ENCODE peak calls at places on chromosomes 1 and 21, in nine cellular contexts. F, S, D, X, Z, L, T, K and I are unnamed samples.
A peak's percentile ranks its signal among the peaks of the same experiment; 100 is the strongest.

GRCh38 chr1:23451452-23451851 is 26.9 kb upstream of the TCEA3 start:
- DNase-seq in F (no peak), S (no peak), D (no peak), X (no peak), Z (no peak), L (no peak), T (no peak), K (no peak), I (no peak)

GRCh38 chr21:25582888-25583287 is 24.4 kb downstream of the MRPL39 start:
- DNase-seq in F (no peak), S (no peak), D (no peak), X (no peak), Z (no peak), L (no peak), T (no peak), K (no peak), I (no peak)

GRCh38 chr1:62263006-62263812 is 56.0 kb downstream of the KANK4 start:
- DNase-seq in F (no peak), S (peak; percentile 52), D (no peak), X (no peak), Z (no peak), L (no peak), T (no peak), K (no peak), I (no peak)

GRCh38 chr21:42630626-42631025 is 22.8 kb upstream of the PDE9A start:
- DNase-seq in F (no peak), S (no peak), D (no peak), X (no peak), Z (no peak), L (no peak), T (no peak), K (no peak), I (no peak)

GRCh38 chr1:68174173-68175113 is 57.9 kb downstream of the WLS start:
- DNase-seq in F (peak; percentile 88), S (peak; percentile 30), D (no peak), X (peak; percentile 86), Z (peak; percentile 97), L (peak; percentile 94), T (no peak), K (no peak), I (no peak)

GRCh38 chr1:18602533-18603211 is 28.0 kb upstream of the PAX7 start:
- DNase-seq in F (no peak), S (no peak), D (no peak), X (no peak), Z (no peak), L (no peak), T (no peak), K (no peak), I (no peak)

GRCh38 chr1:86151427-86151826 is 5.1 kb downstream of the COL24A1 start:
- DNase-seq in F (no peak), S (no peak), D (no peak), X (no peak), Z (peak; percentile 54), L (peak; percentile 35), T (no peak), K (no peak), I (no peak)

GRCh38 chr1:14733779-14734140 is 135.3 kb downstream of the KAZN start:
- DNase-seq in F (no peak), S (peak; percentile 33), D (no peak), X (no peak), Z (no peak), L (no peak), T (no peak), K (no peak), I (no peak)

GRCh38 chr1:63975447-63975846 is 201.6 kb downstream of the ROR1 start:
- DNase-seq in F (no peak), S (no peak), D (no peak), X (no peak), Z (no peak), L (no peak), T (no peak), K (no peak), I (no peak)

GRCh38 chr1:119549719-119550141 is 42.7 kb downstream of the HSD3B1 start:
- DNase-seq in F (peak; percentile 79), S (peak; percentile 60), D (peak; percentile 18), X (peak; percentile 47), Z (peak; percentile 71), L (peak; percentile 85), T (peak; percentile 59), K (peak; percentile 77), I (peak; percentile 35)

GRCh38 chr21:35528109-35529042 is 479.3 kb upstream of the RUNX1 start:
- DNase-seq in F (no peak), S (no peak), D (no peak), X (peak; percentile 45), Z (no peak), L (peak; percentile 17), T (peak; percentile 63), K (no peak), I (no peak)

GRCh38 chr1:16181887-16182719 is 26.2 kb upstream of the EPHA2 start:
- DNase-seq in F (peak; percentile 94), S (peak; percentile 83), D (no peak), X (peak; percentile 94), Z (peak; percentile 92), L (peak; percentile 96), T (no peak), K (peak; percentile 79), I (no peak)

GRCh38 chr21:44820851-44821250 is 3.0 kb upstream of the SUMO3 start:
- DNase-seq in F (no peak), S (no peak), D (no peak), X (no peak), Z (no peak), L (no peak), T (no peak), K (no peak), I (no peak)

GRCh38 chr1:86872086-86872485 is 41.8 kb downstream of the SELENOF start:
- DNase-seq in F (no peak), S (no peak), D (no peak), X (no peak), Z (no peak), L (peak; percentile 9), T (no peak), K (no peak), I (no peak)

GRCh38 chr1:151443846-151444790 is 15.2 kb downstream of the POGZ start:
- DNase-seq in F (peak; percentile 90), S (peak; percentile 85), D (peak; percentile 3), X (peak; percentile 63), Z (peak; percentile 84), L (peak; percentile 89), T (peak; percentile 70), K (peak; percentile 62), I (peak; percentile 63)

GRCh38 chr1:206705744-206706297 is 21.1 kb downstream of the MAPKAPK2 start:
- DNase-seq in F (no peak), S (no peak), D (no peak), X (no peak), Z (peak; percentile 27), L (peak; percentile 59), T (peak; percentile 65), K (no peak), I (no peak)

GRCh38 chr1:63731117-63732043 is 42.4 kb upstream of the ROR1 start:
- DNase-seq in F (peak; percentile 46), S (peak; percentile 42), D (peak; percentile 5), X (no peak), Z (peak; percentile 93), L (peak; percentile 78), T (no peak), K (no peak), I (peak; percentile 82)

GRCh38 chr1:2044510-2045319 is 5.5 kb upstream of the PRKCZ start:
- DNase-seq in F (peak; percentile 47), S (peak; percentile 95), D (no peak), X (peak; percentile 66), Z (peak; percentile 17), L (peak; percentile 56), T (peak; percentile 44), K (peak; percentile 90), I (no peak)

GRCh38 chr1:206471415-206471801 is 1.1 kb downstream of the IKBKE start:
- DNase-seq in F (no peak), S (no peak), D (no peak), X (no peak), Z (no peak), L (no peak), T (no peak), K (no peak), I (no peak)

GRCh38 chr1:208533746-208534603 is 289.8 kb upstream of the PLXNA2 start:
- DNase-seq in F (no peak), S (no peak), D (no peak), X (no peak), Z (no peak), L (no peak), T (no peak), K (no peak), I (no peak)

GRCh38 chr1:216750031-216750627 is 26.9 kb upstream of the ESRRG start:
- DNase-seq in F (peak; percentile 50), S (peak; percentile 48), D (peak; percentile 36), X (no peak), Z (peak; percentile 65), L (peak; percentile 71), T (peak; percentile 50), K (peak; percentile 45), I (no peak)

GRCh38 chr21:39666681-39667315 is 54.1 kb downstream of the B3GALT5 start:
- DNase-seq in F (peak; percentile 46), S (no peak), D (no peak), X (peak; percentile 33), Z (no peak), L (no peak), T (no peak), K (no peak), I (no peak)

GRCh38 chr1:154983776-154984466 is 777 bp downstream of the FLAD1 start:
- DNase-seq in F (no peak), S (no peak), D (no peak), X (no peak), Z (no peak), L (no peak), T (peak; percentile 25), K (no peak), I (no peak)

GRCh38 chr1:93980320-93980744 is 71.1 kb upstream of the GCLM start:
- DNase-seq in F (no peak), S (peak; percentile 67), D (no peak), X (no peak), Z (no peak), L (no peak), T (no peak), K (peak; percentile 42), I (no peak)

GRCh38 chr1:8472668-8473067 is 154.8 kb downstream of the SLC45A1 start:
- DNase-seq in F (no peak), S (no peak), D (no peak), X (no peak), Z (no peak), L (no peak), T (no peak), K (no peak), I (no peak)

GRCh38 chr1:112172294-112172882 is 182.9 kb upstream of the KCND3 start:
- DNase-seq in F (peak; percentile 66), S (peak; percentile 77), D (no peak), X (no peak), Z (peak; percentile 20), L (peak; percentile 69), T (no peak), K (peak; percentile 73), I (peak; percentile 7)

GRCh38 chr21:15687208-15687607 is 42.6 kb upstream of the USP25 start:
- DNase-seq in F (no peak), S (no peak), D (no peak), X (no peak), Z (no peak), L (no peak), T (no peak), K (no peak), I (no peak)

GRCh38 chr1:228315945-228316588 is 90.6 kb downstream of the TRIM11 start:
- DNase-seq in F (no peak), S (no peak), D (no peak), X (peak; percentile 37), Z (no peak), L (no peak), T (no peak), K (no peak), I (no peak)

GRCh38 chr1:90834354-90835171 is 117.5 kb upstream of the BARHL2 start:
- DNase-seq in F (no peak), S (no peak), D (no peak), X (no peak), Z (peak; percentile 6), L (no peak), T (no peak), K (no peak), I (no peak)

GRCh38 chr1:225811622-225812487 is 1.9 kb downstream of the EPHX1 start:
- DNase-seq in F (peak; percentile 30), S (peak; percentile 31), D (no peak), X (no peak), Z (no peak), L (peak; percentile 34), T (no peak), K (peak; percentile 53), I (no peak)

GRCh38 chr1:155173478-155174333 is at the start of gene TRIM46:
- DNase-seq in F (no peak), S (peak; percentile 72), D (peak; percentile 79), X (peak; percentile 63), Z (peak; percentile 68), L (peak; percentile 56), T (peak; percentile 88), K (no peak), I (no peak)